ENCODE peak calls at places on chromosome 16, in five cellular contexts. P is cardiac muscle cell, V is foreskin fibroblast, Z is AG10803, X is GM12878. J is an unnamed sample.

GRCh38 chr16:57066625-57067024 is 25.8 kb upstream of the CPNE2 start:
- DNase-seq in P (no peak), V (no peak), Z (no peak), X (no peak), J (no peak)

GRCh38 chr16:56938664-56939513 is 6.9 kb downstream of the HERPUD1 start:
- DNase-seq in P (no peak), V (no peak), Z (no peak), X (no peak), J (no peak)

GRCh38 chr16:73000020-73000906 is 47.7 kb downstream of the ZFHX3 start:
- DNase-seq in P (no peak), V (peak), Z (peak), X (no peak), J (no peak)

GRCh38 chr16:14525021-14525420 is 105.0 kb downstream of the PARN start:
- DNase-seq in P (no peak), V (no peak), Z (no peak), X (no peak), J (no peak)

GRCh38 chr16:78877114-78877513 is 723.4 kb downstream of the MAF start:
- DNase-seq in P (no peak), V (no peak), Z (no peak), X (no peak), J (no peak)

GRCh38 chr16:15038689-15039088 is 17.2 kb downstream of the NTAN1 start:
- DNase-seq in P (no peak), V (no peak), Z (no peak), X (no peak), J (no peak)

GRCh38 chr16:68564367-68564985 is 25.4 kb downstream of the ZFP90 start:
- DNase-seq in P (peak), V (no peak), Z (peak), X (no peak), J (no peak)

GRCh38 chr16:17387226-17387625 is 83.5 kb downstream of the XYLT1 start:
- DNase-seq in P (no peak), V (no peak), Z (no peak), X (no peak), J (no peak)

GRCh38 chr16:11133344-11133921 is 122.6 kb downstream of the SOCS1 start:
- DNase-seq in P (peak), V (peak), Z (peak), X (no peak), J (peak)

GRCh38 chr16:55465077-55465896 is 13.7 kb upstream of the MMP2 start:
- DNase-seq in P (peak), V (peak), Z (peak), X (peak), J (no peak)

GRCh38 chr16:81366316-81366932 is 51.7 kb downstream of the GAN start:
- DNase-seq in P (peak), V (peak), Z (peak), X (peak), J (no peak)

GRCh38 chr16:81526199-81526598 is 81.6 kb downstream of the CMIP start:
- DNase-seq in P (no peak), V (no peak), Z (peak), X (no peak), J (no peak)

GRCh38 chr16:11325404-11326083 is 19.7 kb upstream of the RMI2 start:
- DNase-seq in P (no peak), V (no peak), Z (no peak), X (peak), J (no peak)

GRCh38 chr16:23374721-23375120 is 72.6 kb downstream of the SCNN1B start:
- DNase-seq in P (no peak), V (no peak), Z (no peak), X (no peak), J (no peak)

GRCh38 chr16:46607529-46607928 is 13.7 kb downstream of the SHCBP1 start:
- DNase-seq in P (peak), V (peak), Z (peak), X (no peak), J (peak)

GRCh38 chr16:48860341-48860740 is 250.4 kb upstream of the N4BP1 start:
- DNase-seq in P (no peak), V (peak), Z (peak), X (no peak), J (no peak)

GRCh38 chr16:2829501-2830354 is at the start of gene ZG16B:
- DNase-seq in P (no peak), V (no peak), Z (no peak), X (no peak), J (no peak)

GRCh38 chr16:13307255-13307654 is 405.9 kb downstream of the SHISA9 start:
- DNase-seq in P (no peak), V (peak), Z (peak), X (no peak), J (peak)

GRCh38 chr16:24381470-24382118 is 125.5 kb downstream of the CACNG3 start:
- DNase-seq in P (no peak), V (no peak), Z (no peak), X (no peak), J (no peak)

GRCh38 chr16:88763502-88764053 is 21.4 kb downstream of the PIEZO1 start:
- DNase-seq in P (peak), V (peak), Z (no peak), X (no peak), J (no peak)
- TF ChIP-seq CTCF in P (no peak), V (no peak), Z (no peak), X (no peak), J (no peak)

DNA sequence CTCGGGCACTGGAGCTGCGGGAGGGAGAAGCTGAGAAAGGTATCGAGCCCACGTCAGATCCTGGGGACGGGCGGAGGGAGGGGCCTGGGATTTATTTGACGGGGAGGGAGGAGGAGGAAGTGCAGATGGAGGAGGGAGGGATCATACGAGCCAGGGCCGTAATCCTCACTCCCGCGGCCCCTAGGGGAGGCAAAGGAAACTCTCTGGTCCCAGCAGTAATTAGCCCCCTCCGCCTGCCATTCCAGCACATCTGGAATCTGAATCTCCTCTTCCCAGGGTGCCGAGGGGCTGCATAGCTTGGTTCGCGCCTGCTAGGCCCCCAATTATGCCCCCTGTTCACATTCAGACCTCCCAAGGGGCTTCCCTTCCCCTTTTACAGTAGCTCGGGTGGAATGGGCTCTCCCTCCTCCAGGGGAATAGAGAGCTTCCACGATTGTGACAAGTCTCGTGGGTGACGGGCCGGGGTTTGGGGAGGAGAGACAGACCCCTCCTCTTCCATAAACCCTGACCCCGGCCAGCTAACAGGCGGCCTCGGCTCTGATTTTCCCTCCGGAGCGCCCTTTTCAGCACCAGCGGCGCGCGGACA is at the start of gene SEZ6L2:
- DNase-seq in P (peak), V (peak), Z (peak), X (no peak), J (peak)
- TF ChIP-seq CTCF in P (peak), V (peak), Z (peak), X (no peak), J (peak)

DNA sequence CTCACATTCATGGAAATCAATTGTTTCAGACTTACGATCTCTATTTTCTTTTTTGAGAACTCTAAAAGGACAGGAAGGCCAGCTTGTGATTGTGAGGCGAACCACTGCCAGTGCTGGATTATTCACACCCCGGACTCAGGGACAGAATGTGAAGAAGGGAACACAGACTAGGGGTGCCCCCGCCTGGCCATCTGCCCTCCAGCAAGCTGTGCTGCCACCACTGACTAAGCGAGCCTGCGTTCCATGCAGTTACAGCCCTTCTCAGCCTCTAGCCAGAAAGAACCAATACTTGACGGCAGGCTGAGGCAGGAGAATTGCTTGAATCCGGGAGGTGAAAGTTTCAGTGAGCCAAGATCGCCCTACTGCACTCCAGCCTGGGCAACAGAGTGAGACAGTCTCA is 2.8 kb downstream of the HAGH start:
- DNase-seq in P (peak), V (peak), Z (peak), X (no peak), J (no peak)
- TF ChIP-seq CTCF in P (peak), V (peak), Z (peak), X (peak), J (peak)

DNA sequence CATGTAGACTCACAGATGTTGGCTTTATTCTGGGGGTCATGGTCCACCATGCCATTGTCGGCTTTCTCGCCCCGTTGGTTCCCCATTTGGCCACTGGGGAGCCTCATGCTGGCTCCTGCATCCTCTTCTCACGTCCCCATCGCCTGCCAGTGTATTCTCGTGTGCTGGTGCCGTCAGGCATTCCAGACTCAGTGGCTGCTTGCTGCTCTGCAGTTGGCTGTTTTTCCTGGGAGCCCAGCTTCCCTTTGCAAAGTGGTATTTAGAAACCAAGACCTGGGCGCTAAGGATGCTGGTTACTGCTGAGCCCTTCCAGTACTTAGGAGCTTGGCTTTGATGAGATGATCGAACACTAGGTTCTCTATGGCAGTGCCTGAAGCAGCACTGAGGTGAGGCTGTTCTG is 19.1 kb downstream of the CRAMP1 start:
- DNase-seq in P (no peak), V (no peak), Z (no peak), X (no peak), J (no peak)
- TF ChIP-seq CTCF in P (no peak), V (no peak), Z (no peak), X (no peak), J (no peak)

GRCh38 chr16:30369091-30369937 is 980 bp downstream of the TBC1D10B start:
- DNase-seq in P (peak), V (peak), Z (no peak), X (no peak), J (no peak)

GRCh38 chr16:30369938-30370443 is 303 bp downstream of the TBC1D10B start:
- DNase-seq in P (no peak), V (no peak), Z (peak), X (no peak), J (no peak)

GRCh38 chr16:30371248-30371816 is 1.0 kb upstream of the TBC1D10B start:
- DNase-seq in P (no peak), V (no peak), Z (no peak), X (no peak), J (no peak)

GRCh38 chr16:30372037-30372712 is 1.9 kb upstream of the TBC1D10B start:
- DNase-seq in P (peak), V (no peak), Z (no peak), X (no peak), J (no peak)

GRCh38 chr16:30370444-30371247 is at the start of gene TBC1D10B:
- DNase-seq in P (peak), V (peak), Z (peak), X (peak), J (peak)
- TF ChIP-seq CTCF in P (peak), V (no peak), Z (peak), X (peak), J (peak)

J was measured in AG04449.